ENCODE peak calls at places on chromosomes 13 and 19, in ten cellular contexts. S is type B pancreatic cell, T is tibial artery, F is ascending aorta, R is lower lobe of right lung, N is fibroblast of lung, E is PC-3, U is pancreas, A is nephron progenitor cell, Y is tibial nerve. W is an unnamed sample.

GRCh38 chr19:43507880-43508279 is 3.3 kb upstream of the PHLDB3 start:
- DNase-seq in S (no peak), T (no peak), F (no peak), R (no peak), N (no peak), E (no peak), U (no peak), A (no peak), Y (no peak), W (no peak)

GRCh38 chr19:8557637-8558238 is 19.5 kb downstream of the MYO1F start:
- DNase-seq in S (no peak), T (no peak), F (no peak), R (peak; percentile 58), N (no peak), E (no peak), U (no peak), A (no peak), Y (no peak), W (no peak)

GRCh38 chr13:24284876-24285275 is 24.5 kb upstream of the C1QTNF9 start:
- DNase-seq in S (no peak), T (no peak), F (no peak), R (no peak), N (no peak), E (no peak), U (no peak), A (no peak), Y (no peak), W (no peak)

GRCh38 chr13:66362485-66362884 is 867.7 kb downstream of the PCDH9 start:
- DNase-seq in S (no peak), T (no peak), F (no peak), R (no peak), N (no peak), E (no peak), U (no peak), A (no peak), Y (no peak), W (no peak)

GRCh38 chr13:97248243-97248642 is 26.1 kb downstream of the MBNL2 start:
- DNase-seq in S (no peak), T (no peak), F (no peak), R (no peak), N (no peak), E (no peak), U (no peak), A (no peak), Y (no peak), W (no peak)

GRCh38 chr19:625257-625656 is 8.1 kb downstream of the POLRMT start:
- DNase-seq in S (no peak), T (no peak), F (no peak), R (no peak), N (no peak), E (no peak), U (no peak), A (no peak), Y (no peak), W (no peak)

GRCh38 chr13:46296920-46297319 is 85.2 kb downstream of the LRRC63 start:
- DNase-seq in S (no peak), T (no peak), F (no peak), R (no peak), N (peak; percentile 94), E (peak; percentile 18), U (no peak), A (no peak), Y (peak; percentile 19), W (no peak)

GRCh38 chr19:5128932-5129389 is 160.0 kb downstream of the KDM4B start:
- DNase-seq in S (no peak), T (no peak), F (no peak), R (no peak), N (peak; percentile 16), E (no peak), U (peak; percentile 82), A (peak; percentile 42), Y (peak; percentile 15), W (no peak)

GRCh38 chr13:67023088-67023893 is 206.8 kb downstream of the PCDH9 start:
- DNase-seq in S (no peak), T (no peak), F (no peak), R (no peak), N (peak; percentile 88), E (peak; percentile 21), U (no peak), A (no peak), Y (peak; percentile 12), W (no peak)

GRCh38 chr19:19554074-19555023 is 16.3 kb downstream of the CILP2 start:
- DNase-seq in S (no peak), T (no peak), F (no peak), R (peak; percentile 74), N (peak; percentile 35), E (peak; percentile 55), U (no peak), A (peak; percentile 69), Y (peak; percentile 49), W (no peak)

DNA sequence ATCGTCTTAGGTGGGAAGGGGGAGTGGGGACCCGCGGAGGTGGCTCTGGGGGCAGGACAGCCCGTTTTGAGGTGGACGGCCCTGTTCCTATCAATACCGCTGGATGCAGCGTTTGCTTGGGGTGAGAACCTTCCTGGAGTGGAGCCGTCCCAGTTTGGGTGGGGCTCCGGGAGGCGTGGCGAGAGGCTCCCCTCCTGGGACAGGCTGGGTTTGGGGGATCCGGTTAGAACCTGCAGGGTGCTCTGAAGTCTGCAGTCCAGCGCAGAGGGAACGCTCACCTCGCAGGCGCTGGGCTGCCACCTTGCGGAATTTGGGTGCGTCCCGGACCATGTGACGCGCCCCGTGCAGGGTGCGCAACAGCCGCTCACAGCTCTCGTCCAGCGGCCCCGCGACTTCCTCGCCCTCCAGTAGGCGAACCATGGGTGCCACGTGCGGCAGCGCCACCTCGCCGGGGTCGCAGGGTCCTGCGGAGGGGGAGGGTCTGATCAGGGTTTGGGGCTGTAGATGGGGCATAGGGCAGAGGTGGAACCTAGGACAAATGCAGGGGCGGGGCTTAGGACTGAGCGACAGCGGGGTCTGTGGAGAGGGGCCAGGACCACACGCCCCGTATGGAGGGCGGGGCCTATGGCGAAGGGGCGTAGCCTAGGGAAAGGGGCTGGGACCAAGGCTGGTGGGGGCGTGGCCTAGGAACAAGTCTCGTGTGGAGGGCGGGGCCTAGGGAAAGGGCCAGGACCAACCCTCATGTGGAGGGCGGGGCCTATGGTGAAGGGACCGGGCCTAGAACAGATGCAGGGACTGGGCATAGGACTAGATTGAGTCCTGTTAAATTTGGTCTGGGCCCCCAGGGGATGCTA is 13.8 kb downstream of the SH2D3A start:
- DNase-seq in S (peak; percentile 81), T (peak; percentile 81), F (peak; percentile 88), R (peak; percentile 91), N (peak; percentile 52), E (peak; percentile 54), U (peak; percentile 29), A (peak; percentile 93), Y (peak; percentile 72), W (peak; percentile 70)
- TF ChIP-seq CTCF in S (peak; percentile 45), T (peak; percentile 50), F (peak; percentile 48), R (peak; percentile 52), N (peak; percentile 18), E (no peak), U (no peak), A (peak; percentile 19), Y (peak; percentile 35), W (no peak)

GRCh38 chr13:95660981-95661581 is 15.9 kb upstream of the DNAJC3 start:
- DNase-seq in S (no peak), T (no peak), F (no peak), R (no peak), N (peak; percentile 69), E (peak; percentile 64), U (no peak), A (no peak), Y (no peak), W (no peak)
- TF ChIP-seq CTCF in S (peak; percentile 79), T (no peak), F (peak; percentile 15), R (peak; percentile 49), N (peak; percentile 53), E (peak; percentile 61), U (peak; percentile 37), A (peak; percentile 66), Y (peak; percentile 35), W (peak; percentile 71)

GRCh38 chr13:98482476-98483444 is 94.1 kb downstream of the STK24 start:
- DNase-seq in S (no peak), T (peak; percentile 64), F (no peak), R (peak; percentile 81), N (peak; percentile 92), E (no peak), U (peak; percentile 71), A (no peak), Y (peak; percentile 47), W (no peak)
- TF ChIP-seq CTCF in S (peak; percentile 29), T (no peak), F (no peak), R (no peak), N (peak; percentile 12), E (peak; percentile 32), U (no peak), A (no peak), Y (no peak), W (no peak)

GRCh38 chr13:80334582-80335260 is 6.2 kb downstream of the SPRY2 start:
- DNase-seq in S (no peak), T (no peak), F (no peak), R (no peak), N (peak; percentile 44), E (peak; percentile 39), U (no peak), A (no peak), Y (no peak), W (no peak)
- TF ChIP-seq CTCF in S (peak; percentile 65), T (no peak), F (no peak), R (no peak), N (no peak), E (no peak), U (no peak), A (no peak), Y (no peak), W (no peak)

GRCh38 chr13:50596776-50597203 is 246.7 kb downstream of the DLEU7 start:
- DNase-seq in S (no peak), T (no peak), F (no peak), R (no peak), N (no peak), E (no peak), U (no peak), A (no peak), Y (no peak), W (no peak)
- TF ChIP-seq CTCF in S (no peak), T (no peak), F (no peak), R (no peak), N (no peak), E (no peak), U (no peak), A (no peak), Y (no peak), W (no peak)

GRCh38 chr19:45958763-45959516 is 14.7 kb downstream of the NOVA2 start:
- DNase-seq in S (no peak), T (no peak), F (no peak), R (no peak), N (no peak), E (peak; percentile 20), U (no peak), A (no peak), Y (no peak), W (no peak)

GRCh38 chr19:45958320-45958719 is 15.3 kb downstream of the NOVA2 start:
- DNase-seq in S (no peak), T (no peak), F (no peak), R (no peak), N (no peak), E (no peak), U (no peak), A (no peak), Y (no peak), W (no peak)

GRCh38 chr19:45962021-45962420 is 11.6 kb downstream of the NOVA2 start:
- DNase-seq in S (no peak), T (no peak), F (no peak), R (no peak), N (no peak), E (no peak), U (no peak), A (no peak), Y (no peak), W (no peak)

GRCh38 chr19:45959517-45960025 is 14.1 kb downstream of the NOVA2 start:
- DNase-seq in S (no peak), T (no peak), F (no peak), R (no peak), N (no peak), E (no peak), U (no peak), A (no peak), Y (no peak), W (no peak)

GRCh38 chr19:45960595-45961235 is 12.9 kb downstream of the NOVA2 start:
- DNase-seq in S (no peak), T (no peak), F (no peak), R (no peak), N (no peak), E (no peak), U (peak; percentile 35), A (peak; percentile 31), Y (no peak), W (no peak)
- TF ChIP-seq CTCF in S (no peak), T (no peak), F (no peak), R (no peak), N (no peak), E (peak; percentile 18), U (no peak), A (no peak), Y (no peak), W (no peak)

W was measured in mesothelial cell of epicardium.